ENCODE peak calls at places on chromosome 2, in ten cellular contexts. One of them, this sample, is unnamed.

GRCh38 chr2:190882831-190883582 is 2.4 kb downstream of the GLS start:
- DNase-seq in stimulated activated CD4-positive, alpha-beta T cell treated with anti-CD3 and anti-CD28 coated beads, Interleukin-1b, Interleukin-23, amount 100 ng/mL, for 24 hours: no peak
- DNase-seq in CD8-positive, alpha-beta T cell: no peak
- DNase-seq in RPMI8226: no peak
- DNase-seq in GM19239: no peak
- DNase-seq in T-helper 9 cell: no peak
- DNase-seq in fibroblast of mammary gland: no peak
- DNase-seq in Kasumi-1: no peak
- DNase-seq in SW 1271: peak
- DNase-seq in MCF 10A: peak
- DNase-seq in this sample: no peak

GRCh38 chr2:211514049-211514448 is 957.6 kb downstream of the CPS1 start:
- DNase-seq in stimulated activated CD4-positive, alpha-beta T cell treated with anti-CD3 and anti-CD28 coated beads, Interleukin-1b, Interleukin-23, amount 100 ng/mL, for 24 hours: no peak
- DNase-seq in CD8-positive, alpha-beta T cell: no peak
- DNase-seq in RPMI8226: no peak
- DNase-seq in GM19239: no peak
- DNase-seq in T-helper 9 cell: no peak
- DNase-seq in fibroblast of mammary gland: no peak
- DNase-seq in Kasumi-1: no peak
- DNase-seq in SW 1271: no peak
- DNase-seq in MCF 10A: no peak
- DNase-seq in this sample: no peak

GRCh38 chr2:106107509-106108131 is 86.5 kb downstream of the UXS1 start:
- DNase-seq in stimulated activated CD4-positive, alpha-beta T cell treated with anti-CD3 and anti-CD28 coated beads, Interleukin-1b, Interleukin-23, amount 100 ng/mL, for 24 hours: no peak
- DNase-seq in CD8-positive, alpha-beta T cell: no peak
- DNase-seq in RPMI8226: no peak
- DNase-seq in GM19239: no peak
- DNase-seq in T-helper 9 cell: no peak
- DNase-seq in fibroblast of mammary gland: peak
- DNase-seq in Kasumi-1: no peak
- DNase-seq in SW 1271: no peak
- DNase-seq in MCF 10A: peak
- DNase-seq in this sample: peak

GRCh38 chr2:234492687-234493086 is 4.2 kb downstream of the ARL4C start:
- DNase-seq in stimulated activated CD4-positive, alpha-beta T cell treated with anti-CD3 and anti-CD28 coated beads, Interleukin-1b, Interleukin-23, amount 100 ng/mL, for 24 hours: no peak
- DNase-seq in CD8-positive, alpha-beta T cell: no peak
- DNase-seq in RPMI8226: no peak
- DNase-seq in GM19239: no peak
- DNase-seq in T-helper 9 cell: no peak
- DNase-seq in fibroblast of mammary gland: no peak
- DNase-seq in Kasumi-1: no peak
- DNase-seq in SW 1271: no peak
- DNase-seq in MCF 10A: no peak
- DNase-seq in this sample: no peak

GRCh38 chr2:148338544-148338943 is 306.0 kb upstream of the EPC2 start:
- DNase-seq in stimulated activated CD4-positive, alpha-beta T cell treated with anti-CD3 and anti-CD28 coated beads, Interleukin-1b, Interleukin-23, amount 100 ng/mL, for 24 hours: no peak
- DNase-seq in CD8-positive, alpha-beta T cell: no peak
- DNase-seq in RPMI8226: no peak
- DNase-seq in GM19239: no peak
- DNase-seq in T-helper 9 cell: no peak
- DNase-seq in fibroblast of mammary gland: peak
- DNase-seq in Kasumi-1: no peak
- DNase-seq in SW 1271: no peak
- DNase-seq in MCF 10A: peak
- DNase-seq in this sample: peak

GRCh38 chr2:48530033-48530804 is at the start of gene STON1:
- DNase-seq in stimulated activated CD4-positive, alpha-beta T cell treated with anti-CD3 and anti-CD28 coated beads, Interleukin-1b, Interleukin-23, amount 100 ng/mL, for 24 hours: no peak
- DNase-seq in CD8-positive, alpha-beta T cell: peak
- DNase-seq in RPMI8226: no peak
- DNase-seq in GM19239: peak
- DNase-seq in T-helper 9 cell: peak
- DNase-seq in fibroblast of mammary gland: peak
- DNase-seq in Kasumi-1: peak
- DNase-seq in SW 1271: no peak
- DNase-seq in MCF 10A: no peak
- DNase-seq in this sample: peak

GRCh38 chr2:231680992-231681852 is 27.1 kb upstream of the PTMA start:
- DNase-seq in stimulated activated CD4-positive, alpha-beta T cell treated with anti-CD3 and anti-CD28 coated beads, Interleukin-1b, Interleukin-23, amount 100 ng/mL, for 24 hours: no peak
- DNase-seq in CD8-positive, alpha-beta T cell: no peak
- DNase-seq in RPMI8226: peak
- DNase-seq in GM19239: peak
- DNase-seq in T-helper 9 cell: no peak
- DNase-seq in fibroblast of mammary gland: peak
- DNase-seq in Kasumi-1: peak
- DNase-seq in SW 1271: no peak
- DNase-seq in MCF 10A: peak
- DNase-seq in this sample: peak

GRCh38 chr2:86274918-86275275 is 62.5 kb downstream of the REEP1 start:
- DNase-seq in stimulated activated CD4-positive, alpha-beta T cell treated with anti-CD3 and anti-CD28 coated beads, Interleukin-1b, Interleukin-23, amount 100 ng/mL, for 24 hours: no peak
- DNase-seq in CD8-positive, alpha-beta T cell: no peak
- DNase-seq in RPMI8226: peak
- DNase-seq in GM19239: no peak
- DNase-seq in T-helper 9 cell: no peak
- DNase-seq in fibroblast of mammary gland: peak
- DNase-seq in Kasumi-1: no peak
- DNase-seq in SW 1271: no peak
- DNase-seq in MCF 10A: peak
- DNase-seq in this sample: no peak

GRCh38 chr2:5391361-5391760 is 300.8 kb upstream of the SOX11 start:
- DNase-seq in stimulated activated CD4-positive, alpha-beta T cell treated with anti-CD3 and anti-CD28 coated beads, Interleukin-1b, Interleukin-23, amount 100 ng/mL, for 24 hours: no peak
- DNase-seq in CD8-positive, alpha-beta T cell: no peak
- DNase-seq in RPMI8226: no peak
- DNase-seq in GM19239: no peak
- DNase-seq in T-helper 9 cell: no peak
- DNase-seq in fibroblast of mammary gland: no peak
- DNase-seq in Kasumi-1: no peak
- DNase-seq in SW 1271: no peak
- DNase-seq in MCF 10A: no peak
- DNase-seq in this sample: no peak

GRCh38 chr2:158912122-158912521 is 56.3 kb upstream of the TANC1 start:
- DNase-seq in stimulated activated CD4-positive, alpha-beta T cell treated with anti-CD3 and anti-CD28 coated beads, Interleukin-1b, Interleukin-23, amount 100 ng/mL, for 24 hours: no peak
- DNase-seq in CD8-positive, alpha-beta T cell: no peak
- DNase-seq in RPMI8226: no peak
- DNase-seq in GM19239: no peak
- DNase-seq in T-helper 9 cell: no peak
- DNase-seq in fibroblast of mammary gland: no peak
- DNase-seq in Kasumi-1: no peak
- DNase-seq in SW 1271: no peak
- DNase-seq in MCF 10A: peak
- DNase-seq in this sample: peak